ENCODE peak calls at places on chromosome 17, in six cellular contexts. F is heart right ventricle, P is small intestine, H is left ventricle myocardium inferior, Q is DND-41, D is neuronal stem cell. J is an unnamed sample. For H3K4me1, the result is how much of the 10 kb centered on the place peaks cover.

GRCh38 chr17:78315355-78316114 is 44.3 kb downstream of the SOCS3 start:
- DNase-seq in F (peak), D (no peak), H (peak), Q (no peak), P (peak), J (peak)

GRCh38 chr17:75271955-75272847 is 1.2 kb upstream of the MIF4GD start:
- DNase-seq in F (peak), Q (peak), P (no peak), D (no peak), H (peak), J (no peak)

GRCh38 chr17:53134546-53134945 is 688.2 kb upstream of the KIF2B start:
- DNase-seq in F (no peak), H (no peak), Q (no peak), P (no peak), D (no peak), J (no peak)

GRCh38 chr17:14866266-14866665 is 398.9 kb downstream of the PMP22 start:
- DNase-seq in P (no peak), D (no peak), F (no peak), H (no peak), Q (no peak), J (no peak)

GRCh38 chr17:82587234-82588086 is 60.8 kb downstream of the WDR45B start:
- DNase-seq in Q (no peak), D (no peak), P (no peak), F (no peak), H (no peak), J (no peak)

GRCh38 chr17:76139801-76140660 is 1.0 kb downstream of the FOXJ1 start:
- DNase-seq in F (no peak), P (no peak), D (no peak), Q (no peak), H (no peak), J (peak)

GRCh38 chr17:77205396-77206124 is 64.8 kb downstream of the SEC14L1 start:
- DNase-seq in H (no peak), F (no peak), D (no peak), Q (no peak), P (no peak), J (no peak)

GRCh38 chr17:74601944-74602572 is 10.0 kb upstream of the CD300LD start:
- DNase-seq in Q (peak), D (peak), H (no peak), P (peak), F (no peak), J (no peak)

GRCh38 chr17:79045830-79046500 is 22.0 kb downstream of the C1QTNF1 start:
- DNase-seq in P (peak), Q (peak), D (peak), F (peak), H (peak), J (peak)

GRCh38 chr17:6078370-6078950 is 8.3 kb downstream of the WSCD1 start:
- DNase-seq in F (no peak), P (no peak), D (no peak), H (no peak), Q (no peak), J (no peak)

GRCh38 chr17:77451894-77452852 is 311.4 kb downstream of the SEC14L1 start:
- DNase-seq in Q (peak), P (peak), F (peak), H (peak), D (no peak), J (no peak)

GRCh38 chr17:33258291-33258690 is 34.8 kb downstream of the ASIC2 start:
- DNase-seq in P (no peak), H (no peak), F (no peak), Q (no peak), D (no peak), J (no peak)

GRCh38 chr17:43366809-43367587 is 31.8 kb upstream of the ARL4D start:
- DNase-seq in F (no peak), P (no peak), H (no peak), Q (peak), D (no peak), J (no peak)

GRCh38 chr17:74245818-74246204 is 28.2 kb upstream of the DNAI2 start:
- DNase-seq in H (no peak), Q (no peak), P (no peak), F (no peak), D (no peak), J (no peak)

GRCh38 chr17:32777436-32777835 is 99.5 kb downstream of the MYO1D start:
- DNase-seq in P (no peak), Q (no peak), D (no peak), F (no peak), H (no peak), J (no peak)

GRCh38 chr17:9468937-9469336 is 106.7 kb downstream of the STX8 start:
- DNase-seq in D (no peak), H (no peak), F (no peak), Q (no peak), P (no peak), J (no peak)

GRCh38 chr17:68512967-68513474 is 791 bp downstream of the PRKAR1A start:
- DNase-seq in F (no peak), P (peak), D (no peak), H (no peak), Q (no peak), J (no peak)

GRCh38 chr17:13182450-13182849 is 164.6 kb upstream of the ELAC2 start:
- DNase-seq in Q (no peak), F (no peak), H (no peak), D (no peak), P (peak), J (no peak)

GRCh38 chr17:73203788-73204479 is 11.1 kb downstream of the COG1 start:
- DNase-seq in D (no peak), F (no peak), H (no peak), P (no peak), Q (no peak), J (no peak)

GRCh38 chr17:68458260-68459029 is 1.1 kb upstream of the WIPI1 start:
- DNase-seq in Q (no peak), H (no peak), D (no peak), F (no peak), P (no peak), J (no peak)

GRCh38 chr17:63480826-63481487 is 4.1 kb downstream of the ACE start:
- DNase-seq in D (no peak), P (no peak), H (no peak), Q (no peak), F (no peak), J (no peak)

GRCh38 chr17:75703591-75703990 is 17.7 kb upstream of the ITGB4 start:
- DNase-seq in Q (no peak), P (no peak), H (no peak), D (no peak), F (no peak), J (no peak)

GRCh38 chr17:10724546-10725195 is 5.2 kb downstream of the TMEM220 start:
- DNase-seq in D (no peak), Q (no peak), H (no peak), F (no peak), P (peak), J (no peak)

GRCh38 chr17:11642655-11643054 is 44.4 kb downstream of the DNAH9 start:
- DNase-seq in P (no peak), F (no peak), D (no peak), H (peak), Q (no peak), J (no peak)

GRCh38 chr17:266701-267656 is 85.5 kb upstream of the DOC2B start:
- DNase-seq in H (peak), Q (no peak), F (peak), P (no peak), D (peak), J (no peak)

GRCh38 chr17:65177901-65178300 is 40.7 kb downstream of the RGS9 start:
- DNase-seq in Q (no peak), P (no peak), D (no peak), F (no peak), H (no peak), J (no peak)

GRCh38 chr17:81902023-81902652 is at the start of gene NPB:
- DNase-seq in D (no peak), Q (no peak), F (no peak), H (no peak), P (peak), J (no peak)

GRCh38 chr17:76881966-76882365 is 13.8 kb downstream of the MGAT5B start:
- DNase-seq in F (no peak), Q (no peak), P (no peak), D (no peak), H (no peak), J (no peak)

GRCh38 chr17:61076649-61077048 is 323.0 kb upstream of the TBX2 start:
- DNase-seq in P (no peak), F (no peak), H (no peak), Q (no peak), D (no peak), J (no peak)

GRCh38 chr17:48992433-48992832 is 4.8 kb upstream of the IGF2BP1 start:
- DNase-seq in D (no peak), H (no peak), P (no peak), Q (no peak), F (no peak), J (no peak)
- H3K4me1 ChIP-seq in D (under half), H (under half), P (under half), Q (under half), F (under half), J (under half)

GRCh38 chr17:37640016-37640415 is 3.2 kb downstream of the DDX52 start:
- DNase-seq in H (no peak), P (no peak), F (no peak), D (no peak), Q (no peak), J (no peak)

GRCh38 chr17:37643829-37644228 is 583 bp upstream of the DDX52 start:
- DNase-seq in H (no peak), Q (no peak), P (peak), F (no peak), D (no peak), J (no peak)

GRCh38 chr17:37643118-37643766 is at the start of gene DDX52:
- DNase-seq in H (peak), P (peak), Q (peak), F (peak), D (peak), J (peak)

GRCh38 chr17:37637956-37638355 is 5.3 kb downstream of the DDX52 start:
- DNase-seq in P (no peak), D (no peak), Q (no peak), H (no peak), F (no peak), J (no peak)

DNA sequence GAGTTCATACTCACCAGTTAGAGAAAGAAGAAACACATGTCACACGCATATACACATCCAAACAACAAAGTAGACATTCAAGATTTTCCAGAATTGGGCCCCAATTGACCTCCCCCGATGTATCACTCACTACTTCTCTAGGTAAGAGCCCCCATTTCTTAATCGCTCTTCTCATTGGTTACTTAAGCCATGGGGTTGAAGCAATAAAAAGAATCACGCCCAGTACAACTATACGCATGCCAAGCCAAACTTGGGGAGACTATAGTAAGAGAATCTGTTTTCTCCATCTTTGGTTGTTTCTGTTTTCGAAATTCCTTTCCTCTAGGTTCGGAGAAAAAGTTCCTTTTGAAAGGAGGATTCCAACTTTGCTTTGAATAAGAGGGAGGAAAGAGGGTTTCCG is 540 bp downstream of the DDX52 start:
- DNase-seq in H (no peak), P (peak), Q (no peak), F (no peak), D (no peak), J (no peak)
- H3K4me3 ChIP-seq in H (peak), P (peak), Q (peak), F (peak), D (peak), J (peak)

GRCh38 chr17:57524790-57525543 is 220.1 kb downstream of the CCDC182 start:
- DNase-seq in F (no peak), Q (peak), D (no peak), H (no peak), P (no peak), J (no peak)
- H3K4me1 ChIP-seq in F (under half), Q (half or more), D (half or more), H (half or more), P (under half), J (under half)

DNA sequence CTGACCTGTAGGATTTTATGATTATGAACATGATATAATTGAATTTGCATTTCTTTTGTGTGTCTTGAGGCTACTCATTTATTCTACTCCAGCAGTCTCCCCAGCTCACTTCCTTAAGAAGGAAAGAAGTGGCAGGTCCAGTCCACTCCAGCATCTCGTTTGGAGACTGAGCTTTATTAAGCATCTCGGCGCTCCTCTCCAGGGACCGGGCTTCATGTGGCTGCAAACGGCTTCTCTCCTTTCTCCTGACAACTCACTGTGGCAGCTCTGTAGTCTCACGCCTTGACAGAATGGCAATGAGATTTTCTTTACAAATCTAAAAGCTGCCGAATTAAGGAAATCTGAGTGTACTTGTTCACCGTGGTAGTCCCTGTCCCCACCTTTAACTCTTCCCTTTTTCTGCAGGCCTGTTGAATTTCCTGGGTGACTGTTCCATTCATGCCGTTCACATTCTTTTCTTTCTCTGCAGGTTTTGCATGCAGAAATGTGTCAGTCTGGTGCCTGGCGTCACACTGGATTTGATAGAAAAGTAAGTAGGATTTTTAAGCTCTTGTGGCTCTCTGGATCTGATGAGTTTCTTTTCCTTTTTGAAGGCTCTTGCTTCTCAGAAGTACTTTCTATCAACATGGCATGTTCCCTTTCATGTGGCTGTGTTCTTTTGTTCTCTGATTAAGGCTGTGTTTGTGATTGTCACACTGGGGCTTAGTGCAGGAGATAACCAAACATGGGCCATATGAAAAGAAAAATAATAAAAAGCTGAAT is 200.5 kb upstream of the CHMP6 start:
- DNase-seq in Q (peak), F (no peak), H (no peak), P (no peak), D (no peak), J (peak)
- H3K4me3 ChIP-seq in Q (no peak), F (no peak), H (no peak), P (no peak), D (no peak), J (peak)

J was measured in naive thymus-derived CD4-positive, alpha-beta T cell.